ENCODE peak calls at places on chromosomes 4 and X, in six cellular contexts. One of them, this sample, is unnamed.

GRCh38 chr4:23232987-23233386 is 540.2 kb downstream of the GBA3 start:
- DNase-seq in D341Med: no peak
- DNase-seq in nucleus accumbens: no peak
- DNase-seq in iris pigment epithelial cell: peak; percentile 7
- DNase-seq in colonic mucosa: no peak
- DNase-seq in choroid plexus epithelial cell: no peak
- DNase-seq in this sample: no peak

GRCh38 chr4:153112071-153112460 is 92.2 kb upstream of the TRIM2 start:
- DNase-seq in D341Med: no peak
- DNase-seq in choroid plexus epithelial cell: no peak
- DNase-seq in iris pigment epithelial cell: no peak
- DNase-seq in colonic mucosa: no peak
- DNase-seq in nucleus accumbens: no peak
- DNase-seq in this sample: no peak

GRCh38 chr4:76562161-76562560 is 127.1 kb downstream of the SHROOM3 start:
- DNase-seq in nucleus accumbens: no peak
- DNase-seq in D341Med: no peak
- DNase-seq in colonic mucosa: no peak
- DNase-seq in iris pigment epithelial cell: peak; percentile 91
- DNase-seq in choroid plexus epithelial cell: peak; percentile 91
- DNase-seq in this sample: no peak

GRCh38 chrX:138058931-138059330 is 493.0 kb downstream of the ZIC3 start:
- DNase-seq in colonic mucosa: no peak
- DNase-seq in choroid plexus epithelial cell: no peak
- DNase-seq in nucleus accumbens: no peak
- DNase-seq in D341Med: no peak
- DNase-seq in iris pigment epithelial cell: no peak
- DNase-seq in this sample: no peak

GRCh38 chrX:65821721-65822496 is 154.5 kb downstream of the MSN start:
- DNase-seq in choroid plexus epithelial cell: no peak
- DNase-seq in colonic mucosa: peak; percentile 28
- DNase-seq in iris pigment epithelial cell: no peak
- DNase-seq in nucleus accumbens: no peak
- DNase-seq in D341Med: no peak
- DNase-seq in this sample: peak; percentile 5

GRCh38 chr4:71009796-71010588 is 16.5 kb downstream of the DCK start:
- DNase-seq in iris pigment epithelial cell: peak; percentile 40
- DNase-seq in colonic mucosa: no peak
- DNase-seq in choroid plexus epithelial cell: peak; percentile 67
- DNase-seq in nucleus accumbens: no peak
- DNase-seq in D341Med: peak; percentile 38
- DNase-seq in this sample: no peak

GRCh38 chrX:150777328-150777992 is 84.3 kb downstream of the MTMR1 start:
- DNase-seq in nucleus accumbens: no peak
- DNase-seq in D341Med: no peak
- DNase-seq in colonic mucosa: no peak
- DNase-seq in iris pigment epithelial cell: no peak
- DNase-seq in choroid plexus epithelial cell: no peak
- DNase-seq in this sample: no peak

GRCh38 chr4:140816806-140817205 is 60.6 kb upstream of the TBC1D9 start:
- DNase-seq in choroid plexus epithelial cell: no peak
- DNase-seq in D341Med: no peak
- DNase-seq in iris pigment epithelial cell: no peak
- DNase-seq in nucleus accumbens: no peak
- DNase-seq in colonic mucosa: no peak
- DNase-seq in this sample: no peak

GRCh38 chr4:183469327-183469726 is 24.9 kb downstream of the CDKN2AIP start:
- DNase-seq in nucleus accumbens: no peak
- DNase-seq in D341Med: no peak
- DNase-seq in choroid plexus epithelial cell: no peak
- DNase-seq in colonic mucosa: no peak
- DNase-seq in iris pigment epithelial cell: no peak
- DNase-seq in this sample: no peak

GRCh38 chr4:187632260-187633010 is 363.1 kb upstream of the ZFP42 start:
- DNase-seq in choroid plexus epithelial cell: peak; percentile 7
- DNase-seq in nucleus accumbens: no peak
- DNase-seq in iris pigment epithelial cell: peak; percentile 52
- DNase-seq in colonic mucosa: no peak
- DNase-seq in D341Med: no peak
- DNase-seq in this sample: no peak

GRCh38 chr4:184349283-184350039 is 124.9 kb downstream of the IRF2 start:
- DNase-seq in choroid plexus epithelial cell: no peak
- DNase-seq in nucleus accumbens: no peak
- DNase-seq in D341Med: no peak
- DNase-seq in colonic mucosa: peak; percentile 57
- DNase-seq in iris pigment epithelial cell: no peak
- DNase-seq in this sample: no peak

GRCh38 chr4:98260047-98260578 is 1.1 kb upstream of the RAP1GDS1 start:
- DNase-seq in D341Med: peak; percentile 62
- DNase-seq in colonic mucosa: peak; percentile 65
- DNase-seq in nucleus accumbens: peak; percentile 51
- DNase-seq in choroid plexus epithelial cell: peak; percentile 42
- DNase-seq in iris pigment epithelial cell: peak; percentile 32
- DNase-seq in this sample: no peak

GRCh38 chrX:143781103-143781502 is 60.6 kb upstream of the SPANXN2 start:
- DNase-seq in colonic mucosa: no peak
- DNase-seq in D341Med: no peak
- DNase-seq in iris pigment epithelial cell: peak; percentile 22
- DNase-seq in nucleus accumbens: no peak
- DNase-seq in choroid plexus epithelial cell: peak; percentile 1
- DNase-seq in this sample: no peak

GRCh38 chr4:8747896-8748575 is 123.6 kb downstream of the HMX1 start:
- DNase-seq in D341Med: no peak
- DNase-seq in nucleus accumbens: no peak
- DNase-seq in iris pigment epithelial cell: no peak
- DNase-seq in colonic mucosa: no peak
- DNase-seq in choroid plexus epithelial cell: no peak
- DNase-seq in this sample: no peak

GRCh38 chrX:7985568-7985967 is 58.4 kb upstream of the PNPLA4 start:
- DNase-seq in choroid plexus epithelial cell: no peak
- DNase-seq in iris pigment epithelial cell: no peak
- DNase-seq in colonic mucosa: no peak
- DNase-seq in D341Med: no peak
- DNase-seq in nucleus accumbens: no peak
- DNase-seq in this sample: no peak

GRCh38 chrX:115665122-115665521 is 104.1 kb downstream of the PLS3 start:
- DNase-seq in iris pigment epithelial cell: no peak
- DNase-seq in nucleus accumbens: no peak
- DNase-seq in colonic mucosa: no peak
- DNase-seq in choroid plexus epithelial cell: no peak
- DNase-seq in D341Med: no peak
- DNase-seq in this sample: no peak

GRCh38 chr4:87026795-87027495 is 92.1 kb downstream of the AFF1 start:
- DNase-seq in D341Med: no peak
- DNase-seq in colonic mucosa: no peak
- DNase-seq in iris pigment epithelial cell: no peak
- DNase-seq in nucleus accumbens: no peak
- DNase-seq in choroid plexus epithelial cell: no peak
- DNase-seq in this sample: no peak

GRCh38 chrX:51272638-51273037 is 60.0 kb upstream of the NUDT10 start:
- DNase-seq in choroid plexus epithelial cell: no peak
- DNase-seq in colonic mucosa: no peak
- DNase-seq in nucleus accumbens: no peak
- DNase-seq in D341Med: no peak
- DNase-seq in iris pigment epithelial cell: no peak
- DNase-seq in this sample: no peak

GRCh38 chrX:30799327-30799726 is 89.7 kb downstream of the TAB3 start:
- DNase-seq in iris pigment epithelial cell: no peak
- DNase-seq in colonic mucosa: no peak
- DNase-seq in nucleus accumbens: no peak
- DNase-seq in D341Med: no peak
- DNase-seq in choroid plexus epithelial cell: no peak
- DNase-seq in this sample: no peak

GRCh38 chrX:24676403-24677024 is 17.2 kb upstream of the POLA1 start:
- DNase-seq in colonic mucosa: no peak
- DNase-seq in nucleus accumbens: no peak
- DNase-seq in iris pigment epithelial cell: no peak
- DNase-seq in choroid plexus epithelial cell: peak; percentile 18
- DNase-seq in D341Med: peak; percentile 50
- DNase-seq in this sample: no peak

GRCh38 chrX:48165246-48165645 is 31.3 kb downstream of the SSX5 start:
- DNase-seq in iris pigment epithelial cell: no peak
- DNase-seq in D341Med: no peak
- DNase-seq in colonic mucosa: no peak
- DNase-seq in nucleus accumbens: no peak
- DNase-seq in choroid plexus epithelial cell: no peak
- DNase-seq in this sample: no peak

GRCh38 chr4:6715704-6716017 is 313 bp upstream of the BLOC1S4 start:
- DNase-seq in nucleus accumbens: no peak
- DNase-seq in iris pigment epithelial cell: no peak
- DNase-seq in choroid plexus epithelial cell: no peak
- DNase-seq in colonic mucosa: no peak
- DNase-seq in D341Med: no peak
- DNase-seq in this sample: no peak

GRCh38 chrX:69503228-69503834 is 795 bp upstream of the NALF2 start:
- DNase-seq in choroid plexus epithelial cell: no peak
- DNase-seq in D341Med: peak; percentile 75
- DNase-seq in iris pigment epithelial cell: no peak
- DNase-seq in colonic mucosa: no peak
- DNase-seq in nucleus accumbens: peak; percentile 35
- DNase-seq in this sample: no peak

GRCh38 chr4:78904143-78904542 is 35.1 kb downstream of the PAQR3 start:
- DNase-seq in D341Med: no peak
- DNase-seq in colonic mucosa: no peak
- DNase-seq in choroid plexus epithelial cell: no peak
- DNase-seq in iris pigment epithelial cell: no peak
- DNase-seq in nucleus accumbens: no peak
- DNase-seq in this sample: no peak

GRCh38 chrX:131675596-131676194 is 131.8 kb downstream of the OR13H1 start:
- DNase-seq in colonic mucosa: no peak
- DNase-seq in D341Med: peak; percentile 38
- DNase-seq in choroid plexus epithelial cell: peak; percentile 16
- DNase-seq in nucleus accumbens: no peak
- DNase-seq in iris pigment epithelial cell: peak; percentile 20
- DNase-seq in this sample: no peak

GRCh38 chr4:141609243-141609642 is 27.1 kb upstream of the IL15 start:
- DNase-seq in choroid plexus epithelial cell: no peak
- DNase-seq in iris pigment epithelial cell: no peak
- DNase-seq in nucleus accumbens: no peak
- DNase-seq in D341Med: no peak
- DNase-seq in colonic mucosa: no peak
- DNase-seq in this sample: no peak

GRCh38 chr4:48167538-48168263 is 33.7 kb upstream of the TXK start:
- DNase-seq in nucleus accumbens: no peak
- DNase-seq in iris pigment epithelial cell: peak; percentile 12
- DNase-seq in D341Med: no peak
- DNase-seq in choroid plexus epithelial cell: no peak
- DNase-seq in colonic mucosa: no peak
- DNase-seq in this sample: no peak

GRCh38 chr4:27387706-27388105 is 527.1 kb downstream of the STIM2 start:
- DNase-seq in nucleus accumbens: no peak
- DNase-seq in D341Med: no peak
- DNase-seq in colonic mucosa: no peak
- DNase-seq in iris pigment epithelial cell: no peak
- DNase-seq in choroid plexus epithelial cell: no peak
- DNase-seq in this sample: no peak

GRCh38 chrX:107576392-107576791 is 51.9 kb upstream of the PRPS1 start:
- DNase-seq in choroid plexus epithelial cell: no peak
- DNase-seq in nucleus accumbens: no peak
- DNase-seq in colonic mucosa: no peak
- DNase-seq in iris pigment epithelial cell: no peak
- DNase-seq in D341Med: no peak
- DNase-seq in this sample: no peak

GRCh38 chr4:111234939-111235338 is 612.1 kb upstream of the PITX2 start:
- DNase-seq in iris pigment epithelial cell: no peak
- DNase-seq in choroid plexus epithelial cell: no peak
- DNase-seq in nucleus accumbens: no peak
- DNase-seq in D341Med: no peak
- DNase-seq in colonic mucosa: no peak
- DNase-seq in this sample: no peak

GRCh38 chr4:41207330-41207831 is 7.0 kb downstream of the APBB2 start:
- DNase-seq in D341Med: no peak
- DNase-seq in iris pigment epithelial cell: peak; percentile 68
- DNase-seq in choroid plexus epithelial cell: peak; percentile 52
- DNase-seq in nucleus accumbens: no peak
- DNase-seq in colonic mucosa: no peak
- DNase-seq in this sample: no peak

GRCh38 chrX:74521961-74522833 is 92.2 kb downstream of the RLIM start:
- DNase-seq in iris pigment epithelial cell: no peak
- DNase-seq in nucleus accumbens: no peak
- DNase-seq in colonic mucosa: no peak
- DNase-seq in choroid plexus epithelial cell: no peak
- DNase-seq in D341Med: no peak
- DNase-seq in this sample: no peak

This sample was measured in T-cell.